ENCODE peak calls at places on chromosomes 12 and 14, in five cellular contexts. L, V, S, Z and A are unnamed samples.

GRCh38 chr12:132327351-132328171 is 1.8 kb downstream of the GALNT9 start:
- DNase-seq in L (peak; percentile 41), V (no peak), S (peak; percentile 24), Z (peak; percentile 48), A (peak; percentile 34)

GRCh38 chr12:119198440-119198839 is 19.7 kb downstream of the HSPB8 start:
- DNase-seq in L (no peak), V (no peak), S (no peak), Z (no peak), A (no peak)

GRCh38 chr14:84036863-84037262 is 1493.1 kb upstream of the FLRT2 start:
- DNase-seq in L (no peak), V (no peak), S (peak; percentile 30), Z (no peak), A (no peak)

GRCh38 chr14:74392616-74393570 is 33.1 kb downstream of the SYNDIG1L start:
- DNase-seq in L (no peak), V (no peak), S (no peak), Z (no peak), A (no peak)

GRCh38 chr12:76240281-76240680 is 107.9 kb downstream of the BBS10 start:
- DNase-seq in L (no peak), V (no peak), S (no peak), Z (no peak), A (no peak)

GRCh38 chr12:25713264-25713663 is 160.2 kb upstream of the LMNTD1 start:
- DNase-seq in L (no peak), V (no peak), S (no peak), Z (no peak), A (no peak)

GRCh38 chr14:21494902-21495762 is 16.0 kb downstream of the METTL3 start:
- DNase-seq in L (no peak), V (no peak), S (no peak), Z (no peak), A (no peak)

GRCh38 chr12:80698847-80699542 is 8.4 kb upstream of the MYF6 start:
- DNase-seq in L (no peak), V (no peak), S (no peak), Z (no peak), A (no peak)

GRCh38 chr14:95994593-95994928 is 44.6 kb upstream of the C14orf132 start:
- DNase-seq in L (no peak), V (no peak), S (no peak), Z (no peak), A (no peak)

GRCh38 chr14:102474934-102475333 is 34.6 kb downstream of the ANKRD9 start:
- DNase-seq in L (no peak), V (peak; percentile 78), S (peak; percentile 7), Z (no peak), A (no peak)

DNA sequence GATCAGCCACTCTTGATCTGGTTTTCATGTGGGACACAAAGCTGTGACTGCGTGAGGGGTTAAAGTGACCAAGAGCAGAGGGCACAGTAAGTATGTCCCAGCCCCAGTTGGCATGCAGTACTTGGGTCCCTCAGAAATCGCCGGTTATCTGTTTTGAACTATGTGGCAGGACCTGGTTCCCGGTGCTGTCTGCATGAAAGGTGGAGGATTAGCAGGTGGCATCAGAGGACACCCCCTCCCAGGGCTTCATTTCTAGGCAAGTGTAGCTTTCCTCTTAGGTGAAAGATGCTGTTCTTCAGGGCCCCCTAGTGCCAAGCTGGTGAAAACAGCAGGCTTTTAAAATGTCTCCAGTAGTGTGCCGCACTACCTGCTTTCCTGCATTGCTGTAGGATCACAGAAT is 57.1 kb downstream of the ATG14 start:
- DNase-seq in L (no peak), V (peak; percentile 53), S (peak; percentile 12), Z (peak; percentile 53), A (peak; percentile 65)
- TF ChIP-seq CTCF in L (peak; percentile 49), V (peak; percentile 57), S (peak; percentile 65), Z (peak; percentile 59), A (peak; percentile 58)

GRCh38 chr12:113860950-113861349 is 105.2 kb downstream of the RBM19 start:
- DNase-seq in L (no peak), V (no peak), S (peak; percentile 58), Z (peak; percentile 71), A (no peak)
- TF ChIP-seq CTCF in L (no peak), V (no peak), S (no peak), Z (no peak), A (no peak)

GRCh38 chr12:112087055-112087850 is 21.3 kb downstream of the NAA25 start:
- DNase-seq in L (no peak), V (no peak), S (no peak), Z (no peak), A (no peak)
- TF ChIP-seq CTCF in L (no peak), V (no peak), S (no peak), Z (no peak), A (no peak)

GRCh38 chr12:96073346-96074336 is 38.3 kb upstream of the LTA4H start:
- DNase-seq in L (no peak), V (no peak), S (no peak), Z (peak; percentile 76), A (peak; percentile 66)

GRCh38 chr12:96068636-96069035 is 33.2 kb upstream of the LTA4H start:
- DNase-seq in L (no peak), V (no peak), S (no peak), Z (no peak), A (no peak)

GRCh38 chr12:96068111-96068510 is 32.7 kb upstream of the LTA4H start:
- DNase-seq in L (no peak), V (no peak), S (no peak), Z (no peak), A (no peak)

GRCh38 chr12:96069511-96070231 is 34.3 kb upstream of the LTA4H start:
- DNase-seq in L (no peak), V (no peak), S (no peak), Z (no peak), A (no peak)

DNA sequence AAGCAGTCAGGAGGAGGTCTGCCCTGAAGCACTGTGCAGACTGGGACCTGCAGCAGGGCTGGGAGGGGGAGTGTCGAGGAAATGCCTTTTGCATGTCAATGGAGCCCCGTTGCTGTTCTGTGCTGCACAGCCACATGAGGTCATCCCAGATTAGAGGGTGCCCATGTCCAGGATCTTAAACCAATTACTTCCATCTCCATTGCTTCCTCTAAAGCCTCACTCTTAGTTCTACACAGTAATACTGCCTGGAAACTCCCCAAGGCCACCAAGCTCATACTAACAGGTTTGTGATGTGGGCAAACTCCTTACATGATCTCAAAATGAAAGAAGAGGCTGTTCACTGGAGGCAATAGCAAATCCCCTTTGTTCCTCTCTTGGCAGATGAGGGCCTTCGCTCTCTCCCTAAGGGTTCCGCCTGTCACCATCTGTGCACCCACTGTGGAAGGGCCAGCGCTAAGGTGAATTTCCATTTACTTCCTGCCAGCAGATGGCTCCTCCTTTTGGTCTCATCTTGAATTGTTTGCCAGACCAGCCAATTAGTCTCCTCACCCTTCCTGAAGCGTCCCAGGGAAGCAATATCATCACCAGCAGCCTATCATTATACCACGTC is 35.4 kb upstream of the LTA4H start:
- DNase-seq in L (no peak), V (no peak), S (no peak), Z (peak; percentile 42), A (no peak)
- TF ChIP-seq CTCF in L (no peak), V (peak; percentile 10), S (no peak), Z (peak; percentile 14), A (no peak)

DNA sequence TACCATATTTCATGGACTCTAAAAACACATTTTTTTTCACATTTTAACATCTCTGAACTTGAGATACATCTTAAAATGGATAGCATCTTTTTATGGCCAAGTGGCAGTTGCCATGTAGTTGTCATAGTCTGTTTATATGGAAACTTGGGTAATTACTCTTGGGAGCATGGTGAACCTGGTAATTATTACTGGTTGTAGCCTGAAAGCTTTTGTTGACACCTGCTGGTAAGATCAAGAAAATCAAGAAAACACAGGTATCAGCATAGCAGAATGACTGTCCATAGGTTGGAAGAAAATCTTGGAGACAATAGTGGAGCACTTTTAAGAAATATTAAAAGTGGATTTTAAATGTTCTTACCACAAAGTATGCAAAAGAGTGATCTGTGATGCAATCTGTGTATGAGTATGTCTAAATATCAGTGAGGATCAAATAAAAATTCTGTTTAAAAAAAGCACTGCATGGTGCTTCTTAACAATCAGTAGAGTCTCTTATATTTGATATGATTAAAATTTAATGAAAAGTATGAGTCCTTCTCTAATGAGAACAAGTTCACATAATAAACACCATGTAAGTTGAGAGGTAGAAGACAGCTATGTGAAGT is 44.2 kb downstream of the TTC8 start:
- DNase-seq in L (no peak), V (no peak), S (no peak), Z (peak; percentile 23), A (no peak)
- TF ChIP-seq CTCF in L (peak; percentile 33), V (peak; percentile 27), S (peak; percentile 19), Z (peak; percentile 47), A (no peak)

DNA sequence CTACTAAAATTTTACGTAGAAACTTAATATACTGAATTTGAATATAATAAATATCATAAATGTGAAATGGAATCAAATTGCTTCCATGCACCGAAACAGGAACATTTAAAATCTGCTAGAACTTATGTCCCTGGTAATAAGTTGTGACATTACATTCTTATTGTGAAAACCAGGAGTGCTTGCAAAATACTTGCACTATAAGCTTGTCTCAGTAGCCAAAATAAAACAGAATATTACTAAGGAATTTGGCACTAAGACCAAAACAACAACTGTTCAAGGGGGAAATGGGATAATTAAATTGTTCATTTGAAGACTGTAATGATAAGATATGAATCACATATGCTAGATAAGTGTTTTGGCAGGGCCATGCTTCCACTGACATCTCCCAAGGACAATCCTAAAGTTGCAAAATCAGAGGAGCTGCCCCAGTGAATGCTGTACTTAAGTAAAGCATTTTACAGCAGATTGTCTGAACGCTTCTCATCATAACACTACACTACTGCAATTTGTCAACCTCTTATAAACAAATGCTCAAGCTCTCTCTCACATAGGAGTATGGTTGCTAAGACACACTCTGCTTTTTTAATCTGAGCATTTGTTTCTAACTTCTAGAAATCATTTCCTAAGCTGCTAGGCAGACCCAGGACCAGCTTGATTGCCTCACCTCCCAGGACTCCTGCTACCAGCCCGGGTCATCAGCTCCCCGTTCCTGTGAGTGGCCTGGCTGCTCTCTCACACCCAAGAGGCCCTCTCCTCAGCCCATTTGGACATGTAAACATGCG is 191.4 kb downstream of the PAX9 start:
- DNase-seq in L (peak; percentile 50), V (no peak), S (peak; percentile 84), Z (no peak), A (no peak)
- TF ChIP-seq CTCF in L (no peak), V (no peak), S (no peak), Z (no peak), A (no peak)

GRCh38 chr14:65356327-65356836 is 56.1 kb upstream of the FUT8 start:
- DNase-seq in L (no peak), V (no peak), S (no peak), Z (peak; percentile 47), A (peak; percentile 82)
- TF ChIP-seq CTCF in L (no peak), V (no peak), S (no peak), Z (no peak), A (no peak)

GRCh38 chr12:122483969-122484368 is 16.8 kb downstream of the ZCCHC8 start:
- DNase-seq in L (no peak), V (no peak), S (no peak), Z (no peak), A (no peak)

GRCh38 chr12:122481861-122482260 is 18.9 kb downstream of the ZCCHC8 start:
- DNase-seq in L (no peak), V (no peak), S (no peak), Z (no peak), A (no peak)

GRCh38 chr12:122480753-122481152 is 20.0 kb downstream of the ZCCHC8 start:
- DNase-seq in L (no peak), V (no peak), S (no peak), Z (no peak), A (no peak)
- TF ChIP-seq CTCF in L (no peak), V (no peak), S (no peak), Z (no peak), A (no peak)

DNA sequence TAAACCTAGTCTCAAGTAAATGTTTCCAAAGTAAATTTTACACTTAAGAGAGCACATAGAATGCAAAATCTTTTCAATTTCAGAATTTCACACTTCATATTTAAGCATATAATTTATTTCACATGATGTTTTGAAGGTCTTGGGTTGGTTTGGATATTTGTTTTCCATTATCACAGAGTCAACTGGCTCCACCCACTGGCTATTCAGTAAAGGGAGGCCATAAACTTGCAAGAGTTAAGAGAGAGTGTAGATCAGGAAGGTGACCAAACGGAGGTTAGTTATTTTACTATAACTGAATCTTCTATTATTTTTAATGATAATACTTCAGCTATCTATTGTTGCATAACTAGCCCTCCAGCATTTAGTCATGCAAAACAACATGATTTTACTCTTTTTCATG is 6.2 kb upstream of the CPNE8 start:
- DNase-seq in L (no peak), V (no peak), S (no peak), Z (no peak), A (no peak)
- TF ChIP-seq CTCF in L (no peak), V (peak; percentile 15), S (no peak), Z (peak; percentile 39), A (no peak)